ENCODE peak calls at places on chromosome 13, in nine cellular contexts. M, H, L, Y, T, C, A, B and W are unnamed samples.
A peak's percentile ranks its signal among the peaks of the same experiment; 100 is the strongest.

GRCh38 chr13:103130681-103131210 is 64.5 kb upstream of the SLC10A2 start:
- DNase-seq in A (no peak), H (no peak), Y (no peak), C (no peak), B (no peak), L (no peak), T (no peak), M (no peak), W (no peak)

GRCh38 chr13:36675213-36675536 is 1.4 kb downstream of the SERTM1 start:
- DNase-seq in H (no peak), L (no peak), M (no peak), C (no peak), A (no peak), B (no peak), T (no peak), Y (peak; percentile 11), W (no peak)

GRCh38 chr13:86741762-86742285 is 929.3 kb upstream of the SLITRK5 start:
- DNase-seq in L (no peak), T (no peak), M (no peak), C (no peak), Y (peak; percentile 26), B (no peak), H (no peak), A (no peak), W (no peak)

GRCh38 chr13:68185767-68186166 is 955.6 kb upstream of the PCDH9 start:
- DNase-seq in L (no peak), H (peak; percentile 7), M (no peak), C (no peak), A (no peak), Y (no peak), T (no peak), B (no peak), W (peak; percentile 2)

GRCh38 chr13:46660408-46660807 is 107.4 kb downstream of the LRCH1 start:
- DNase-seq in B (no peak), H (no peak), Y (no peak), A (no peak), M (no peak), T (no peak), L (no peak), C (no peak), W (no peak)

GRCh38 chr13:50131998-50132936 is 117.0 kb downstream of the KCNRG start:
- DNase-seq in Y (peak; percentile 62), A (no peak), H (no peak), T (no peak), L (peak; percentile 5), M (no peak), B (peak; percentile 30), C (no peak), W (no peak)

GRCh38 chr13:97000295-97000925 is 6.1 kb upstream of the OXGR1 start:
- DNase-seq in C (no peak), M (no peak), L (no peak), H (no peak), A (no peak), B (no peak), T (peak; percentile 54), Y (no peak), W (peak; percentile 73)

GRCh38 chr13:82614086-82614485 is 1268.2 kb downstream of the SLITRK1 start:
- DNase-seq in H (no peak), C (no peak), A (no peak), M (no peak), T (no peak), L (no peak), Y (no peak), B (no peak), W (no peak)

GRCh38 chr13:48050550-48050949 is 13.0 kb downstream of the NUDT15 start:
- DNase-seq in B (no peak), H (no peak), T (no peak), A (no peak), L (no peak), Y (no peak), M (no peak), C (no peak), W (no peak)

GRCh38 chr13:33123066-33123940 is 107.1 kb downstream of the KL start:
- DNase-seq in H (peak; percentile 39), M (no peak), L (no peak), Y (no peak), T (peak; percentile 94), B (no peak), A (peak; percentile 93), C (no peak), W (peak; percentile 37)

GRCh38 chr13:52837850-52838249 is 10.6 kb downstream of the PCDH8 start:
- DNase-seq in A (no peak), B (no peak), L (no peak), M (no peak), T (no peak), C (no peak), Y (no peak), H (no peak), W (no peak)

GRCh38 chr13:104017317-104017716 is 951.1 kb upstream of the SLC10A2 start:
- DNase-seq in A (no peak), T (no peak), B (no peak), L (no peak), C (no peak), H (no peak), M (no peak), Y (no peak), W (no peak)

GRCh38 chr13:101751488-101751887 is 299.0 kb downstream of the ITGBL1 start:
- DNase-seq in H (peak; percentile 58), T (peak; percentile 76), Y (no peak), A (peak; percentile 54), B (no peak), C (peak; percentile 70), M (peak; percentile 46), L (no peak), W (peak; percentile 88)

GRCh38 chr13:60146491-60146890 is 17.2 kb downstream of the DIAPH3 start:
- DNase-seq in Y (no peak), B (no peak), H (peak; percentile 53), C (no peak), L (no peak), M (peak; percentile 21), T (peak; percentile 49), A (no peak), W (peak; percentile 46)